ENCODE peak calls at places on chromosomes 5 and 9, in seven cellular contexts. F is HepG2, A is GM12878, U is HCT116, T is H1, V is SK-N-SH, Y is K562. S is an unnamed sample.

GRCh38 chr5:133824661-133825254 is 143.7 kb downstream of the C5orf15 start:
- DNase-seq in Y (peak; percentile 18), T (no peak), A (peak; percentile 90), F (no peak), V (no peak), U (no peak), S (no peak)

GRCh38 chr5:173789031-173789920 is 98.9 kb upstream of the CPEB4 start:
- DNase-seq in F (peak; percentile 79), A (no peak), U (peak; percentile 41), T (no peak), V (no peak), Y (no peak), S (no peak)

GRCh38 chr5:1460054-1460682 is 14.9 kb upstream of the SLC6A3 start:
- DNase-seq in A (no peak), Y (no peak), U (no peak), T (no peak), V (peak; percentile 24), F (no peak), S (no peak)

GRCh38 chr5:62922191-62922590 is 343.6 kb downstream of the LRRC70 start:
- DNase-seq in U (no peak), Y (no peak), A (no peak), F (no peak), V (no peak), T (no peak), S (no peak)

GRCh38 chr5:172450453-172450852 is 3.9 kb downstream of the SH3PXD2B start:
- DNase-seq in A (no peak), V (no peak), F (no peak), Y (no peak), U (no peak), T (no peak), S (no peak)

GRCh38 chr5:9149988-9150387 is 395.9 kb downstream of the SEMA5A start:
- DNase-seq in U (no peak), V (no peak), A (no peak), T (no peak), F (no peak), Y (no peak), S (no peak)

GRCh38 chr9:80086822-80087345 is 515.1 kb downstream of the TLE4 start:
- DNase-seq in A (no peak), F (no peak), U (no peak), V (no peak), Y (no peak), T (no peak), S (no peak)

GRCh38 chr5:35308391-35308790 is 78.1 kb upstream of the PRLR start:
- DNase-seq in A (no peak), U (no peak), T (no peak), F (no peak), V (peak; percentile 59), Y (no peak), S (no peak)

GRCh38 chr9:137590123-137590468 is 216 bp downstream of the ZMYND19 start:
- DNase-seq in U (no peak), V (no peak), Y (no peak), F (no peak), A (no peak), T (no peak), S (no peak)

GRCh38 chr5:178246736-178247135 is 14.1 kb upstream of the PHYKPL start:
- DNase-seq in F (no peak), T (no peak), V (no peak), Y (no peak), A (no peak), U (no peak), S (no peak)

GRCh38 chr5:8321272-8321671 is 452.3 kb downstream of the MTRR start:
- DNase-seq in V (no peak), F (no peak), U (no peak), Y (no peak), A (no peak), T (no peak), S (no peak)

GRCh38 chr5:172015346-172015745 is 8.9 kb upstream of the FBXW11 start:
- DNase-seq in Y (no peak), U (no peak), V (no peak), A (no peak), F (no peak), T (no peak), S (no peak)

GRCh38 chr5:51279983-51280382 is 103.3 kb upstream of the ISL1 start:
- DNase-seq in U (no peak), V (peak; percentile 47), T (no peak), Y (no peak), F (no peak), A (no peak), S (no peak)

GRCh38 chr9:15901572-15901971 is 348.7 kb downstream of the CCDC171 start:
- DNase-seq in T (no peak), A (no peak), F (no peak), U (no peak), V (no peak), Y (no peak), S (no peak)

GRCh38 chr9:928363-929042 is 48.0 kb upstream of the DMRT3 start:
- DNase-seq in A (no peak), Y (peak; percentile 17), V (peak; percentile 27), U (peak; percentile 37), T (peak; percentile 54), F (peak; percentile 28), S (peak; percentile 42)

DNA sequence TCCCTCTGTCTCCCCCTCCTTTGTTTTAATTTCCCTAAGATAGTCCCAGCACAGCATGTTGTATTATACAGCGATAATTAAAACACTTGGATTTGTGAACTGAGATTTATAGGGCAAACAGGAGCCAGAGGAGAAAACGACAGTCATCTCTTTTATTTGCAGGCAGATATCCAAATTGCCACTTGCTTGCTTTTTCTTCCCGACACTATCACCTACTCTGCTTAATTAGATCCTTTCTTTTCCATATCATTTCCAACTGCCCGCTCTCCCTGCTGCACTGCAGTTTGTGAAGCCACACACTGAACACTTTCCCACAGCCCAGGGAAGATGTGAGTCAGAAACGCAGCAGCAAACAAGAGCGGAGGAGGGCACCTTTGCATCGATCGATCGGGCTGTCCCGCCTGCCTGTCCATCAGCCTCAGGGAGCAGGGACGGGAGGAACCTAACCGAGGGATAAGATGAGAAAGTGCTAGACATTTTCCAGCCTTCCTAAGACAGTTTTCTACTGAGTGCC is 35.8 kb upstream of the SPRY4 start:
- DNase-seq in F (peak; percentile 91), Y (peak; percentile 64), T (no peak), U (peak; percentile 84), V (peak; percentile 52), A (no peak), S (peak; percentile 39)
- H3K4me3 ChIP-seq in F (peak overlapping the region; percentile 32), Y (no peak overlapping the region), T (no peak overlapping the region), U (peak overlapping the region; percentile 41), V (no peak overlapping the region), A (no peak overlapping the region), S (no peak overlapping the region)

DNA sequence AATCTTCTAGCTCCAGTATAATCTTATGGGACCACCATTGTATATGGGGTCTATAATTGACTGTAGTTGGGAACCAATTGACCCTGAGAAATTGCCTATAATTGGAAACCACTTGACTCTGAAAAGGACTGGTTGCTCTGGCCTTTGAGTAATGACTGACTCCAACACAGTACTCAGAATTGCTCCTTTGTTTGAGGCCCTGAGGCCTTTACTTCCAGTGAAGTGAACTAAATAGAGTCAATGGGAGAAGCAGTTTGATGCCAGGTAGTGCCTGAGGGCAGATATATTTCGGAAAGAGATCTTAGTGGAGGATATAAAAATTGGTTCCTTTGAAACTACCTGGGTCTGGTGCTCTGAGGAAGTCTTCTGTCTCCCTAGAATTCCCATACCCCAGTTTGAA is 16.0 kb upstream of the TMEM171 start:
- DNase-seq in V (no peak), Y (no peak), T (no peak), F (no peak), U (no peak), A (no peak), S (no peak)
- H3K9ac ChIP-seq in V (no peak overlapping the region), Y (no peak overlapping the region), T (no peak overlapping the region), F (no peak overlapping the region), U (no peak overlapping the region), A (no peak overlapping the region), S (no peak overlapping the region)

GRCh38 chr5:65924366-65925093 is 1.8 kb upstream of the ERBIN start:
- DNase-seq in F (peak; percentile 12), A (no peak), T (no peak), Y (peak; percentile 45), V (peak; percentile 50), U (no peak), S (no peak)
- TF ChIP-seq YY1 in F (no peak), A (no peak), T (no peak), Y (no peak), V (no peak), U (no peak), S (no peak)

DNA sequence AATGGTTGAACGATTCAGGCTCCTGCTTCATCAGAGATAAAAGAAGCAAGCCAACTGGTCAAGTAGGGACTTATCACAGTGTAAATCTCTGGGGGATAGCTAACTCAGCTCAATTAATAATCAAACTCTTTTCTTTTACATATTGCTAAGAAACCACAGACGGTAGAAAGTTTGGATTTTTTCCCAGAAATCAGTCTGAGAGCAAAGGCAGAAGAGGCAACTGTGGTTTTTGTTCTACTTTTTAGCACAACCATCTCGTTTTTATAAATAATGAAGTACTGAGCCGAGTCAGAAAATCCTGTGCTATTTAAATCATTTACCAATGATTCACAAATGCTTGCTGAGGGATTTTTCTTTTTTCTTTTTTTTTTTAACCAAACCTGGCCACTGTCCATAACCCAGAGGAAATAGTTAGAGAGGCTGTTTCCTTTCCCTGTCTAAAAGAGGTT is 264.8 kb upstream of the FAM174A start:
- DNase-seq in Y (no peak), V (no peak), T (no peak), A (no peak), U (no peak), F (no peak), S (no peak)
- H3K4me3 ChIP-seq in Y (no peak overlapping the region), V (no peak overlapping the region), T (no peak overlapping the region), A (no peak overlapping the region), U (no peak overlapping the region), F (no peak overlapping the region), S (no peak overlapping the region)

GRCh38 chr5:6484899-6485298 is 36.2 kb downstream of the UBE2QL1 start:
- DNase-seq in Y (no peak), U (no peak), F (no peak), A (no peak), V (no peak), T (no peak), S (no peak)
- H3K9ac ChIP-seq in Y (no peak overlapping the region), U (no peak overlapping the region), F (no peak overlapping the region), A (no peak overlapping the region), V (no peak overlapping the region), T (no peak overlapping the region), S (no peak overlapping the region)

DNA sequence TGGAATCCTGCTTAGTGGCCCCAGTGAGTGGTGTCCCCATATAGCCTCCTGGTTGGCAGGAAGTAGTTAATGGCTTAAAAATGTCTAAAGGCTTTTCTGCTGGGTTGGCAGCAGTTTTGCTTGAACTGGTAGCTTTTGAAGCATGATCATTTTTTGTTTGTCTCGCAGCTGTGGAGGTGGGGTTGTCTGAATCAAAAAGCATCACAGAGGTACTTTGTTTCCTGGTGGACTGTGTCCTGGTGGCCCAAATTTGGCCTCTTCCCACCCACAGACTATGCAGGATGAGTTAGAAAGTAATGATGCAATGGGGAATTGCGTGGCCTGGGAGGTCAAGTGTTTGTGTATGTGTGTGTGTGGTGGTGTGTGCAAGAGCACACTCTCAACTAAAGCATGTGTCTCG is 322.7 kb downstream of the ARHGEF28 start:
- DNase-seq in V (no peak), U (no peak), F (no peak), T (no peak), A (no peak), Y (no peak), S (no peak)
- TF ChIP-seq YY1 in V (no peak), U (no peak), F (no peak), T (no peak), A (no peak), Y (no peak), S (no peak)

S was measured in NT2/D1.